ENCODE peak calls at places on chromosome 16, in seven cellular contexts. One of them, this sample, is unnamed.

GRCh38 chr16:4244881-4245280 is 3.0 kb upstream of the SRL start:
- DNase-seq in hepatocyte: no peak
- DNase-seq in lung: no peak
- DNase-seq in Panc1: no peak
- DNase-seq in endothelial cell of umbilical vein: no peak
- DNase-seq in cardiac muscle cell: no peak
- DNase-seq in A673: no peak
- DNase-seq in this sample: no peak

GRCh38 chr16:87815567-87815966 is 49.8 kb upstream of the KLHDC4 start:
- DNase-seq in hepatocyte: no peak
- DNase-seq in lung: no peak
- DNase-seq in Panc1: no peak
- DNase-seq in endothelial cell of umbilical vein: no peak
- DNase-seq in cardiac muscle cell: no peak
- DNase-seq in A673: no peak
- DNase-seq in this sample: no peak

GRCh38 chr16:62711797-62712196 is 675.6 kb upstream of the CDH8 start:
- DNase-seq in hepatocyte: no peak
- DNase-seq in lung: no peak
- DNase-seq in Panc1: no peak
- DNase-seq in endothelial cell of umbilical vein: no peak
- DNase-seq in cardiac muscle cell: no peak
- DNase-seq in A673: peak; percentile 4
- DNase-seq in this sample: no peak

GRCh38 chr16:67177743-67178699 is 5.7 kb downstream of the MATCAP1 start:
- DNase-seq in hepatocyte: peak; percentile 91
- DNase-seq in lung: peak; percentile 83
- DNase-seq in Panc1: no peak
- DNase-seq in endothelial cell of umbilical vein: peak; percentile 42
- DNase-seq in cardiac muscle cell: peak; percentile 73
- DNase-seq in A673: peak; percentile 68
- DNase-seq in this sample: peak; percentile 67

GRCh38 chr16:4828567-4829320 is 18.3 kb downstream of the GLYR1 start:
- DNase-seq in hepatocyte: no peak
- DNase-seq in lung: no peak
- DNase-seq in Panc1: no peak
- DNase-seq in endothelial cell of umbilical vein: no peak
- DNase-seq in cardiac muscle cell: no peak
- DNase-seq in A673: no peak
- DNase-seq in this sample: no peak

GRCh38 chr16:77059441-77059840 is 131.5 kb upstream of the MON1B start:
- DNase-seq in hepatocyte: peak; percentile 26
- DNase-seq in lung: no peak
- DNase-seq in Panc1: no peak
- DNase-seq in endothelial cell of umbilical vein: peak; percentile 54
- DNase-seq in cardiac muscle cell: peak; percentile 17
- DNase-seq in A673: peak; percentile 4
- DNase-seq in this sample: no peak

GRCh38 chr16:65828296-65828695 is 538.2 kb upstream of the CDH5 start:
- DNase-seq in hepatocyte: no peak
- DNase-seq in lung: no peak
- DNase-seq in Panc1: no peak
- DNase-seq in endothelial cell of umbilical vein: no peak
- DNase-seq in cardiac muscle cell: no peak
- DNase-seq in A673: no peak
- DNase-seq in this sample: no peak

GRCh38 chr16:87108941-87109340 is 208.3 kb downstream of the C16orf95 start:
- DNase-seq in hepatocyte: no peak
- DNase-seq in lung: no peak
- DNase-seq in Panc1: no peak
- DNase-seq in endothelial cell of umbilical vein: no peak
- DNase-seq in cardiac muscle cell: no peak
- DNase-seq in A673: no peak
- DNase-seq in this sample: no peak

GRCh38 chr16:80540516-80541305 is at the start of gene DYNLRB2:
- DNase-seq in hepatocyte: peak; percentile 97
- DNase-seq in lung: peak; percentile 94
- DNase-seq in Panc1: no peak
- DNase-seq in endothelial cell of umbilical vein: peak; percentile 89
- DNase-seq in cardiac muscle cell: peak; percentile 92
- DNase-seq in A673: peak; percentile 78
- DNase-seq in this sample: peak; percentile 85

GRCh38 chr16:46932802-46933201 is 40.7 kb downstream of the DNAJA2 start:
- DNase-seq in hepatocyte: no peak
- DNase-seq in lung: no peak
- DNase-seq in Panc1: no peak
- DNase-seq in endothelial cell of umbilical vein: no peak
- DNase-seq in cardiac muscle cell: no peak
- DNase-seq in A673: peak; percentile 29
- DNase-seq in this sample: no peak

GRCh38 chr16:67428146-67428731 is 2.7 kb upstream of the HSD11B2 start:
- DNase-seq in hepatocyte: peak; percentile 87
- DNase-seq in lung: peak; percentile 68
- DNase-seq in Panc1: peak; percentile 28
- DNase-seq in endothelial cell of umbilical vein: peak; percentile 54
- DNase-seq in cardiac muscle cell: peak; percentile 88
- DNase-seq in A673: peak; percentile 71
- DNase-seq in this sample: peak; percentile 18

GRCh38 chr16:75433732-75434413 is 570 bp upstream of the CFDP1 start:
- DNase-seq in hepatocyte: peak; percentile 90
- DNase-seq in lung: peak; percentile 74
- DNase-seq in Panc1: peak; percentile 78
- DNase-seq in endothelial cell of umbilical vein: peak; percentile 97
- DNase-seq in cardiac muscle cell: peak; percentile 72
- DNase-seq in A673: peak; percentile 90
- DNase-seq in this sample: no peak

GRCh38 chr16:75429621-75430403 is 3.5 kb downstream of the CFDP1 start:
- DNase-seq in hepatocyte: no peak
- DNase-seq in lung: no peak
- DNase-seq in Panc1: no peak
- DNase-seq in endothelial cell of umbilical vein: no peak
- DNase-seq in cardiac muscle cell: no peak
- DNase-seq in A673: no peak
- DNase-seq in this sample: no peak

DNA sequence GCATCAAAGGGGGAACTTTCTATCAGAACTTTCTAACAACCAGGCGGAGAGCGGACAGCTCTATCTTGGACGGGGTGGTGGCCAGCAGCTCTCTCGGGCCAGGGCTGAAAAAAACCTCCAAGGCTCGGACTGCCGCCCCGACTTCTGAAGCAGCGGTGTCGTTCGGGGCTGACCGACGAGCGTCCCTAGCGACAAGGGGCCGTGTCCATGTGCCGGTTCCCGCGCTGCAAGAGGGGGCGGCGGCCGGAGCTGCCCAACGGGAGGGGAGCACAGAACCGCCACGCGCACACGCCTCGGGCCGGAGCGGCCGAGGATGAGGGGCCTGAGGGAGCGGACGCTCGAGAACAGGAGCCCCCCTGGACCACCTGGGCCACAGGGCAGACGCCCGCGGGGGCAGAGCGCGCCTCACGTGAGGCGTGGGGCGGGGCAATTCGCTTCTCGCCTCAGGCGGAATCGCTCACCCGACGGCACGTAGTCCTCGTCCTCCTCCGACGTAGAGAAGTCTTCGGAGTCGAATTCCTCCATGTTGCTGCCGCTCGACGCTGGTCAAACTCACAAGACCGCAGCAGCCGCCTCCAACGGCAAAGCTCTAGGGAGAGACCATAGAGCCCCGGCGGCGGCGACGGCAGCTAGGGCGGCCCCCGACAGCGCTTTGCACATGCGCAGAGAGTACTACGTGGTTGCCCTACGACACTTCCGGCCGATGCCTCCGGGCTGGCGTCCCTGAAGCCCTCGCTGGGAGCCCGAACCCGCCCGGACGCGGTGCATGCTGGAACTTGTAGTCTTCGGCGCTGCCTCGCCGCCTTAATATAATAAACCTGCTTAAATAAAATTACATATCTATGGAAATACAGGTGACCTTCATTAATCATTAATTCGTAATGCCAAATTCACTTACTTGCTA is at the start of gene CFDP1:
- DNase-seq in hepatocyte: peak; percentile 99
- DNase-seq in lung: peak; percentile 96
- DNase-seq in Panc1: no peak
- DNase-seq in endothelial cell of umbilical vein: peak; percentile 94
- DNase-seq in cardiac muscle cell: peak; percentile 98
- DNase-seq in A673: peak; percentile 97
- DNase-seq in this sample: peak; percentile 92
- TF ChIP-seq CTCF in hepatocyte: peak; percentile 2
- TF ChIP-seq CTCF in lung: no peak
- TF ChIP-seq CTCF in Panc1: no peak
- TF ChIP-seq CTCF in endothelial cell of umbilical vein: no peak
- TF ChIP-seq CTCF in cardiac muscle cell: no peak
- TF ChIP-seq CTCF in A673: no peak
- TF ChIP-seq CTCF in this sample: no peak

DNA sequence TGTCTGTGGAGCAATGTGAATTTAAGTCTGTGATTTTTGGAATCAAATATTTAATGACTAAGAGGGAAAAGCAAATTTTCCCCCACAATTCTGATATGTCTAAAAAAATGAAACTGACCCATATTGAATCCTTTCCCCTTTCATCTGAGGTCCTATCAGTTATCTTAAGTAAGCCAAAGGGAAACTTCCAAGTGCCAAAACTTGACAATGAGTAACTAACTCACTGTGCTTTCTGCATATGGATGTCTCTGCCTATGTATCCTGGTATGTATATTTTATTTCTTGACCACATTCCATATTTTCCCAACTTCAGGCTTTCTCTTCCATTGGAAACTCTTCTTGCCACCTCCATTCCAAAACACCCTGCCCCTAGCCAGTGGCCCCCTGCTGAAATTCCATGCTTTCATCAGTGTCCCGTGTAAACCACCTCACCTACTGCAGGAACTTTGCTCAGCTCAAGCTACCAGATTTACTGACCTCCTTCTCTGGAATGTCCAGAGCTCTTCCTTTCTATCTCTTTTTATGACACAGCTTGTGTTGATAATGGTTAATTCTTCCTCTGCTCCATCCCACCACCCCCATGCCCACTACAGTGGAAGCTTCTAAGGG is 59.0 kb downstream of the TOX3 start:
- DNase-seq in hepatocyte: no peak
- DNase-seq in lung: no peak
- DNase-seq in Panc1: no peak
- DNase-seq in endothelial cell of umbilical vein: no peak
- DNase-seq in cardiac muscle cell: no peak
- DNase-seq in A673: no peak
- DNase-seq in this sample: no peak
- H3K27ac ChIP-seq in hepatocyte: peak overlapping the region; percentile 32
- H3K27ac ChIP-seq in lung: no peak overlapping the region
- H3K27ac ChIP-seq in Panc1: no peak overlapping the region
- H3K27ac ChIP-seq in endothelial cell of umbilical vein: no peak overlapping the region
- H3K27ac ChIP-seq in cardiac muscle cell: no peak overlapping the region
- H3K27ac ChIP-seq in A673: no peak overlapping the region
- H3K27ac ChIP-seq in this sample: no peak overlapping the region

GRCh38 chr16:31780342-31780741 is 93.3 kb upstream of the ZNF267 start:
- DNase-seq in hepatocyte: no peak
- DNase-seq in lung: no peak
- DNase-seq in Panc1: no peak
- DNase-seq in endothelial cell of umbilical vein: no peak
- DNase-seq in cardiac muscle cell: no peak
- DNase-seq in A673: no peak
- DNase-seq in this sample: no peak

GRCh38 chr16:31785126-31785525 is 88.5 kb upstream of the ZNF267 start:
- DNase-seq in hepatocyte: no peak
- DNase-seq in lung: no peak
- DNase-seq in Panc1: no peak
- DNase-seq in endothelial cell of umbilical vein: no peak
- DNase-seq in cardiac muscle cell: no peak
- DNase-seq in A673: no peak
- DNase-seq in this sample: no peak
- H3K9me3 ChIP-seq in hepatocyte: peaks cover 12% of the 10 kb centered on the region
- H3K9me3 ChIP-seq in lung: peaks cover 20% of the 10 kb centered on the region
- H3K9me3 ChIP-seq in Panc1: peaks cover 13% of the 10 kb centered on the region
- H3K9me3 ChIP-seq in endothelial cell of umbilical vein: no peaks in the 10 kb centered on the region
- H3K9me3 ChIP-seq in cardiac muscle cell: no peaks in the 10 kb centered on the region
- H3K9me3 ChIP-seq in A673: peaks cover 4% of the 10 kb centered on the region
- H3K9me3 ChIP-seq in this sample: peaks cover 60% of the 10 kb centered on the region

DNA sequence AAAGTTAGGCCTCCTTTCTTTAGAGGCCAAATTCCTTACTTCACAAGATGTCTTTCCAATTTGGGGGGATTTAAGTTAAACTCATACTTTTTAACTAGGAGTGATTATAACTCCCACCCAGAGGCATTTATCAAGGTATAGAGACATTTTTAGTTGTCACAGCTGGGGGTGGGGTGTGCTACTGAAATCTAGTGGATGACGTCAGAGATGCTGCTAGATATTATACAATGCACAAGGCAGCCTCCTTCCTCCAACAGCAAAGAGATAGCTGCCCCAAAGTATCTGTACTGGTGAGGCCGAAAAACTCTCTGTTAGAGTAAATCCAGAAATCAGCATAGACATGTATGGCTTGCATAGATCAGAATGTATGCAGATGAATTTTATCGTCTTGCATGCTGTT is 324.0 kb downstream of the HS3ST4 start:
- DNase-seq in hepatocyte: no peak
- DNase-seq in lung: no peak
- DNase-seq in Panc1: no peak
- DNase-seq in endothelial cell of umbilical vein: no peak
- DNase-seq in cardiac muscle cell: no peak
- DNase-seq in A673: no peak
- DNase-seq in this sample: no peak
- TF ChIP-seq CTCF in hepatocyte: no peak
- TF ChIP-seq CTCF in lung: no peak
- TF ChIP-seq CTCF in Panc1: no peak
- TF ChIP-seq CTCF in endothelial cell of umbilical vein: no peak
- TF ChIP-seq CTCF in cardiac muscle cell: no peak
- TF ChIP-seq CTCF in A673: no peak
- TF ChIP-seq CTCF in this sample: no peak